ENCODE peak calls at places on chromosomes 5 and 9, in nine cellular contexts. B is OCI-LY7, L is neural progenitor cell, X is GM23248, I is HCT116, Z is SK-N-SH, Y is PC-3, J is hepatocyte, D is GM23338. W is an unnamed sample.
A peak's percentile ranks its signal among the peaks of the same experiment; 100 is the strongest.

GRCh38 chr5:67045816-67046740 is 150.5 kb downstream of the CD180 start:
- DNase-seq in I (no peak), J (no peak), D (no peak), Y (no peak), L (no peak), X (no peak), Z (no peak), B (no peak), W (no peak)

GRCh38 chr5:149149942-149150341 is 8.6 kb downstream of the ABLIM3 start:
- DNase-seq in X (no peak), L (no peak), Y (no peak), D (no peak), B (no peak), Z (no peak), I (no peak), J (no peak), W (no peak)

GRCh38 chr9:121985792-121986494 is 107.2 kb downstream of the TTLL11 start:
- DNase-seq in I (no peak), Y (no peak), X (peak; percentile 43), B (no peak), L (no peak), D (peak; percentile 31), J (no peak), Z (no peak), W (no peak)

GRCh38 chr9:110192531-110193326 is 15.2 kb downstream of the C9orf152 start:
- DNase-seq in I (no peak), J (peak; percentile 35), D (no peak), L (no peak), X (peak; percentile 91), B (no peak), Z (no peak), Y (no peak), W (peak; percentile 67)

GRCh38 chr5:179827684-179828083 is 7.0 kb downstream of the SQSTM1 start:
- DNase-seq in I (no peak), D (peak; percentile 41), B (no peak), Y (peak; percentile 63), Z (peak; percentile 12), J (no peak), L (no peak), X (peak; percentile 77), W (no peak)

GRCh38 chr5:90968319-90968718 is 409.7 kb downstream of the ADGRV1 start:
- DNase-seq in Y (no peak), J (no peak), Z (peak; percentile 36), X (peak; percentile 9), D (no peak), B (no peak), I (no peak), L (no peak), W (peak; percentile 42)

GRCh38 chr9:35102769-35103659 is at the start of gene STOML2:
- DNase-seq in B (peak; percentile 95), X (peak; percentile 99), Y (peak; percentile 89), L (peak; percentile 98), D (peak; percentile 99), J (peak; percentile 96), Z (peak; percentile 96), I (peak; percentile 93), W (peak; percentile 96)

GRCh38 chr9:98798254-98798653 is 1.9 kb upstream of the ANKS6 start:
- DNase-seq in Y (no peak), J (no peak), X (no peak), Z (no peak), B (no peak), L (no peak), I (no peak), D (no peak), W (no peak)

GRCh38 chr5:45279109-45279508 is 417.1 kb downstream of the HCN1 start:
- DNase-seq in J (no peak), X (no peak), D (peak; percentile 53), B (no peak), Z (no peak), Y (no peak), I (peak; percentile 62), L (no peak), W (no peak)

GRCh38 chr5:101969752-101970151 is 326.3 kb downstream of the SLCO4C1 start:
- DNase-seq in I (no peak), D (no peak), L (no peak), Z (no peak), X (no peak), B (no peak), J (no peak), Y (no peak), W (no peak)

GRCh38 chr9:37408933-37409710 is 13.4 kb upstream of the GRHPR start:
- DNase-seq in L (no peak), Y (no peak), X (no peak), Z (no peak), B (peak; percentile 100), I (no peak), D (no peak), J (no peak), W (peak; percentile 99)

GRCh38 chr9:21762064-21762463 is 40.4 kb upstream of the MTAP start:
- DNase-seq in I (no peak), D (no peak), B (no peak), L (no peak), Z (no peak), J (no peak), Y (peak; percentile 42), X (no peak), W (no peak)

GRCh38 chr9:70485273-70485858 is 70.9 kb upstream of the KLF9 start:
- DNase-seq in Z (no peak), L (no peak), Y (no peak), X (peak; percentile 30), D (no peak), J (peak; percentile 49), I (no peak), B (no peak), W (no peak)

GRCh38 chr9:70486127-70486526 is 71.7 kb upstream of the KLF9 start:
- DNase-seq in Y (no peak), D (no peak), I (no peak), Z (no peak), J (no peak), X (no peak), B (no peak), L (no peak), W (no peak)

GRCh38 chr9:70488098-70488792 is 73.8 kb upstream of the KLF9 start:
- DNase-seq in J (no peak), D (no peak), B (no peak), L (no peak), I (no peak), X (no peak), Z (no peak), Y (no peak), W (no peak)

GRCh38 chr9:70481471-70481870 is 67.0 kb upstream of the KLF9 start:
- DNase-seq in Z (no peak), L (no peak), X (peak; percentile 23), B (no peak), D (no peak), J (no peak), Y (no peak), I (no peak), W (no peak)

GRCh38 chr9:70484232-70485130 is 70.0 kb upstream of the KLF9 start:
- DNase-seq in B (peak; percentile 38), D (peak; percentile 84), I (peak; percentile 68), Y (peak; percentile 53), L (peak; percentile 73), Z (peak; percentile 74), X (peak; percentile 85), J (peak; percentile 74), W (peak; percentile 48)
- H3K4me1 ChIP-seq in B (no peaks in the 10 kb centered on the region), D (peaks cover 12% of the 10 kb centered on the region), I (peaks cover 24% of the 10 kb centered on the region), Y (peaks cover 5% of the 10 kb centered on the region), L (peaks cover 10% of the 10 kb centered on the region), Z (peaks cover 8% of the 10 kb centered on the region), X (peaks cover 39% of the 10 kb centered on the region), J (peaks cover 31% of the 10 kb centered on the region), W (no peaks in the 10 kb centered on the region)

GRCh38 chr9:76018767-76019166 is 128.3 kb downstream of the PCSK5 start:
- DNase-seq in Z (no peak), D (no peak), J (no peak), X (no peak), B (no peak), I (no peak), Y (no peak), L (no peak), W (no peak)
- H3K4me3 ChIP-seq in Z (no peak overlapping the region), D (no peak overlapping the region), J (no peak overlapping the region), X (no peak overlapping the region), B (no peak overlapping the region), I (no peak overlapping the region), Y (no peak overlapping the region), L (no peak overlapping the region), W (no peak overlapping the region)

GRCh38 chr5:167633931-167634341 is 657.5 kb upstream of the WWC1 start:
- DNase-seq in Z (no peak), L (no peak), B (no peak), J (no peak), Y (no peak), D (no peak), X (peak; percentile 96), I (no peak), W (no peak)

GRCh38 chr5:167633114-167633513 is 658.3 kb upstream of the WWC1 start:
- DNase-seq in B (no peak), I (no peak), L (no peak), Y (no peak), J (no peak), X (no peak), Z (no peak), D (no peak), W (no peak)

GRCh38 chr5:167631191-167631590 is 660.3 kb upstream of the WWC1 start:
- DNase-seq in I (no peak), B (no peak), D (no peak), Y (no peak), L (no peak), J (no peak), X (no peak), Z (no peak), W (no peak)

GRCh38 chr5:167639213-167639612 is 652.2 kb upstream of the WWC1 start:
- DNase-seq in Z (no peak), D (no peak), J (no peak), B (no peak), X (peak; percentile 82), I (no peak), Y (peak; percentile 33), L (no peak), W (no peak)

GRCh38 chr5:167634432-167634831 is 657.0 kb upstream of the WWC1 start:
- DNase-seq in L (no peak), B (no peak), D (no peak), Z (no peak), I (no peak), J (peak; percentile 7), Y (no peak), X (peak; percentile 90), W (no peak)
- TF ChIP-seq EZH2phosphoT487 in L (no peak), B (no peak), D (no peak), Z (no peak), I (no peak), J (no peak), Y (no peak), X (peak; percentile 66), W (no peak)

DNA sequence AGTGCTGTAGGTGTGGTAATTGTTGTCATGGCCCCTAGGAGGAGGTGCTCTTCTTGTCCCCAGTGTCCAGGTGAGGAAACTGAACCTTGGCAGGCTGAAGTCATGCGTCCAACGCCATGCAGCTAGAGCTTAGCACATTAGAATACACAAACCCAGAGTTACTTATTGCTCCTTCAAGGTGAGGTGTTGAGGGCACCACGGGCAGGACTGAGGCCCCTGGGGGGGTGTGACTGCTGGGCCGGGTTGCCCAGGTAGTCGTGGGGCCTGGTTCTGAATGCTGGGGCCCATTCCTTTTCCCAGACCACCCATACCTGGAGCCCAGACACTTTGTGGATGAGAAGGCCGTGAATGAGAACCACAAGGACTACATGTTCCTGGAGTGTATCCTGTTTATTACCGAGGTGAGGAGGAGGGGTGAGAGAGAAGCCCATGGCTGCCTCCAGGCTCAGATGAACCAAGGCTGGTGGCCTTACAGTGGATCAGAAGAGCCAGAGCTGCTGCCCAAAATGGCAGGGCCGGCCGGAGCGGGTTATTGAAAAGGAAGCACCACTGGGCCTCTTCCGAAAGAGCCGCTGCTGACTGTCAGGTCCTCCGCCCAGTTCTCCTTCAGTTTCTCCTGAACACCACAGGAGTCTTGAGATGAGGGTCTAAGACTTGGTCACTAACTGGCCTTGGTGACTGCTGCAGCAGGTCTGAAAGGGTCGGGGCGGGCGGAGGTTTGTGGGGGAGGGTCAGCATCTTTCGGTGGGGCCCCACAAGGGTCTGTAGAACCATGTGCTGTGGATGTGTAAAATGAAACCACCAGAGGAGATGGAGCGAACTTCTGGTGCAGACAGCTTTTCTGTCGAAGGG is 26.3 kb downstream of the PTPA start:
- DNase-seq in Y (no peak), L (no peak), Z (no peak), J (no peak), D (no peak), X (no peak), B (no peak), I (no peak), W (no peak)
- H3K4me1 ChIP-seq in Y (peaks cover 30% of the 10 kb centered on the region), L (peaks cover 30% of the 10 kb centered on the region), Z (peaks cover 38% of the 10 kb centered on the region), J (peaks cover 34% of the 10 kb centered on the region), D (peaks cover 25% of the 10 kb centered on the region), X (peaks cover 41% of the 10 kb centered on the region), B (peaks cover 36% of the 10 kb centered on the region), I (peaks cover 60% of the 10 kb centered on the region), W (peaks cover 14% of the 10 kb centered on the region)

W was measured in MM.1S.